ENCODE peak calls at places on chromosome 13, in four cellular contexts. One of them, this sample, is unnamed.

GRCh38 chr13:49042476-49042875 is 66.8 kb downstream of the FNDC3A start:
- DNase-seq in uterus: no peak
- DNase-seq in OCI-M1: no peak
- DNase-seq in fibroblast of mammary gland: no peak
- DNase-seq in this sample: no peak

GRCh38 chr13:73088332-73088935 is 29.6 kb downstream of the KLF5 start:
- DNase-seq in uterus: no peak
- DNase-seq in fibroblast of mammary gland: no peak
- DNase-seq in OCI-M1: no peak
- DNase-seq in this sample: no peak

GRCh38 chr13:33480561-33480960 is 195.0 kb upstream of the STARD13 start:
- DNase-seq in OCI-M1: no peak
- DNase-seq in fibroblast of mammary gland: peak
- DNase-seq in uterus: no peak
- DNase-seq in this sample: no peak

GRCh38 chr13:97977982-97978381 is 24.5 kb downstream of the IPO5 start:
- DNase-seq in uterus: no peak
- DNase-seq in OCI-M1: no peak
- DNase-seq in fibroblast of mammary gland: no peak
- DNase-seq in this sample: no peak

GRCh38 chr13:45316210-45316799 is 24.7 kb downstream of the TPT1 start:
- DNase-seq in OCI-M1: no peak
- DNase-seq in fibroblast of mammary gland: no peak
- DNase-seq in uterus: no peak
- DNase-seq in this sample: no peak

GRCh38 chr13:38803566-38803965 is 116.7 kb downstream of the FREM2 start:
- DNase-seq in OCI-M1: no peak
- DNase-seq in fibroblast of mammary gland: no peak
- DNase-seq in uterus: no peak
- DNase-seq in this sample: no peak

GRCh38 chr13:48160879-48161278 is 66.0 kb upstream of the MED4 start:
- DNase-seq in uterus: no peak
- DNase-seq in fibroblast of mammary gland: peak
- DNase-seq in OCI-M1: peak
- DNase-seq in this sample: no peak

GRCh38 chr13:60012503-60012902 is 151.2 kb downstream of the DIAPH3 start:
- DNase-seq in fibroblast of mammary gland: no peak
- DNase-seq in OCI-M1: no peak
- DNase-seq in uterus: no peak
- DNase-seq in this sample: no peak

GRCh38 chr13:28719227-28719562 is 425 bp upstream of the SLC46A3 start:
- DNase-seq in fibroblast of mammary gland: no peak
- DNase-seq in OCI-M1: no peak
- DNase-seq in uterus: no peak
- DNase-seq in this sample: no peak

GRCh38 chr13:112102243-112102642 is 35.3 kb downstream of the SOX1 start:
- DNase-seq in uterus: no peak
- DNase-seq in OCI-M1: no peak
- DNase-seq in fibroblast of mammary gland: no peak
- DNase-seq in this sample: no peak

GRCh38 chr13:22447132-22447886 is 733.5 kb upstream of the SGCG start:
- DNase-seq in OCI-M1: no peak
- DNase-seq in uterus: no peak
- DNase-seq in fibroblast of mammary gland: no peak
- DNase-seq in this sample: no peak

GRCh38 chr13:48383384-48383783 is 29.5 kb downstream of the LPAR6 start:
- DNase-seq in uterus: no peak
- DNase-seq in fibroblast of mammary gland: no peak
- DNase-seq in OCI-M1: no peak
- DNase-seq in this sample: no peak

GRCh38 chr13:113209336-113209879 is at the start of gene CUL4A:
- DNase-seq in OCI-M1: peak
- DNase-seq in fibroblast of mammary gland: peak
- DNase-seq in uterus: peak
- DNase-seq in this sample: peak

GRCh38 chr13:95049772-95050171 is 251.5 kb downstream of the ABCC4 start:
- DNase-seq in fibroblast of mammary gland: no peak
- DNase-seq in OCI-M1: no peak
- DNase-seq in uterus: no peak
- DNase-seq in this sample: no peak

GRCh38 chr13:41599619-41600018 is 142.3 kb downstream of the RGCC start:
- DNase-seq in OCI-M1: no peak
- DNase-seq in fibroblast of mammary gland: no peak
- DNase-seq in uterus: no peak
- DNase-seq in this sample: no peak

GRCh38 chr13:67438465-67438864 is 208.3 kb upstream of the PCDH9 start:
- DNase-seq in fibroblast of mammary gland: no peak
- DNase-seq in OCI-M1: peak
- DNase-seq in uterus: no peak
- DNase-seq in this sample: peak

GRCh38 chr13:113176822-113177221 is 18.4 kb downstream of the PROZ start:
- DNase-seq in uterus: no peak
- DNase-seq in fibroblast of mammary gland: no peak
- DNase-seq in OCI-M1: no peak
- DNase-seq in this sample: no peak

GRCh38 chr13:51235756-51236564 is 13.8 kb downstream of the FAM124A start:
- DNase-seq in uterus: no peak
- DNase-seq in fibroblast of mammary gland: no peak
- DNase-seq in OCI-M1: no peak
- DNase-seq in this sample: no peak

GRCh38 chr13:33352520-33352919 is 67.0 kb upstream of the STARD13 start:
- DNase-seq in uterus: no peak
- DNase-seq in OCI-M1: no peak
- DNase-seq in fibroblast of mammary gland: no peak
- DNase-seq in this sample: peak

GRCh38 chr13:40407567-40407966 is 258.9 kb downstream of the FOXO1 start:
- DNase-seq in fibroblast of mammary gland: no peak
- DNase-seq in OCI-M1: no peak
- DNase-seq in uterus: no peak
- DNase-seq in this sample: no peak

GRCh38 chr13:111043575-111043982 is 71.5 kb upstream of the ARHGEF7 start:
- DNase-seq in fibroblast of mammary gland: peak
- DNase-seq in OCI-M1: no peak
- DNase-seq in uterus: no peak
- DNase-seq in this sample: peak

GRCh38 chr13:47539317-47539716 is 461.8 kb downstream of the SUCLA2 start:
- DNase-seq in fibroblast of mammary gland: no peak
- DNase-seq in uterus: no peak
- DNase-seq in OCI-M1: no peak
- DNase-seq in this sample: no peak

GRCh38 chr13:51590966-51591627 is 6.8 kb downstream of the WDFY2 start:
- DNase-seq in fibroblast of mammary gland: peak
- DNase-seq in OCI-M1: peak
- DNase-seq in uterus: peak
- DNase-seq in this sample: peak

GRCh38 chr13:26971990-26972888 is 199.4 kb downstream of the USP12 start:
- DNase-seq in uterus: no peak
- DNase-seq in fibroblast of mammary gland: peak
- DNase-seq in OCI-M1: peak
- DNase-seq in this sample: peak

This sample was measured in MV-4-11.